ENCODE peak calls at places on chromosomes 16 and 17, in seven cellular contexts. V is RKO; A is A549; F is HFFc6; X is hepatic stellate cell; H is H9; O is activated naive CD4-positive, alpha-beta T cell treated with anti-CD3 and anti-CD28 coated beads for 36 hours. R is an unnamed sample.

GRCh38 chr17:58304735-58305486 is 23.7 kb downstream of the TSPOAP1 start:
- DNase-seq in V (no peak), A (no peak), F (no peak), X (peak; percentile 5), H (no peak), O (no peak), R (no peak)

GRCh38 chr17:66487121-66487520 is 184.7 kb downstream of the PRKCA start:
- DNase-seq in V (no peak), A (no peak), F (no peak), X (no peak), H (no peak), O (no peak), R (no peak)

GRCh38 chr16:87671221-87671620 is 68.9 kb downstream of the JPH3 start:
- DNase-seq in V (peak; percentile 36), A (no peak), F (no peak), X (no peak), H (no peak), O (no peak), R (no peak)

GRCh38 chr16:80317132-80318098 is 223.4 kb upstream of the DYNLRB2 start:
- DNase-seq in V (peak; percentile 2), A (no peak), F (no peak), X (no peak), H (peak; percentile 77), O (no peak), R (peak; percentile 92)

GRCh38 chr16:85335584-85336492 is 223.6 kb upstream of the CIBAR2 start:
- DNase-seq in V (peak; percentile 18), A (no peak), F (no peak), X (no peak), H (no peak), O (peak; percentile 30), R (no peak)

GRCh38 chr17:17933775-17934174 is 38.4 kb downstream of the TOM1L2 start:
- DNase-seq in V (no peak), A (no peak), F (peak; percentile 32), X (no peak), H (no peak), O (no peak), R (no peak)

GRCh38 chr16:53090591-53091507 is 36.1 kb downstream of the CHD9 start:
- DNase-seq in V (no peak), A (no peak), F (peak; percentile 92), X (peak; percentile 91), H (no peak), O (no peak), R (peak; percentile 86)

GRCh38 chr17:72152392-72152727 is 31.5 kb downstream of the SOX9 start:
- DNase-seq in V (no peak), A (no peak), F (no peak), X (no peak), H (no peak), O (no peak), R (no peak)

GRCh38 chr16:23907457-23907902 is 71.7 kb downstream of the PRKCB start:
- DNase-seq in V (no peak), A (no peak), F (no peak), X (no peak), H (no peak), O (no peak), R (peak; percentile 47)

GRCh38 chr16:280005-280421 is 378 bp upstream of the ARHGDIG start:
- DNase-seq in V (no peak), A (no peak), F (no peak), X (no peak), H (no peak), O (no peak), R (no peak)

GRCh38 chr17:66675991-66676371 is 158.9 kb upstream of the CACNG5 start:
- DNase-seq in V (no peak), A (no peak), F (no peak), X (no peak), H (no peak), O (no peak), R (no peak)

GRCh38 chr16:85641305-85641704 is 28.2 kb downstream of the GSE1 start:
- DNase-seq in V (no peak), A (no peak), F (no peak), X (no peak), H (no peak), O (no peak), R (no peak)

GRCh38 chr17:6532441-6532885 is 23.9 kb downstream of the PITPNM3 start:
- DNase-seq in V (no peak), A (no peak), F (no peak), X (no peak), H (no peak), O (no peak), R (no peak)

GRCh38 chr17:55225237-55225636 is 39.5 kb upstream of the HLF start:
- DNase-seq in V (no peak), A (no peak), F (no peak), X (no peak), H (no peak), O (no peak), R (no peak)

GRCh38 chr17:39011907-39012468 is 44.8 kb upstream of the FBXO47 start:
- DNase-seq in V (no peak), A (peak; percentile 46), F (no peak), X (no peak), H (peak; percentile 86), O (no peak), R (no peak)

GRCh38 chr17:29251969-29252866 is 5.6 kb downstream of the CRYBA1 start:
- DNase-seq in V (peak; percentile 48), A (peak; percentile 63), F (peak; percentile 48), X (peak; percentile 24), H (no peak), O (no peak), R (peak; percentile 48)

GRCh38 chr17:39763046-39763800 is 25.5 kb downstream of the GRB7 start:
- DNase-seq in V (no peak), A (no peak), F (peak; percentile 25), X (no peak), H (no peak), O (no peak), R (no peak)

GRCh38 chr17:74408262-74408661 is 23.6 kb upstream of the GPRC5C start:
- DNase-seq in V (peak; percentile 49), A (peak; percentile 75), F (no peak), X (no peak), H (no peak), O (no peak), R (no peak)

GRCh38 chr17:45221081-45221996 is at the start of gene FMNL1:
- DNase-seq in V (no peak), A (no peak), F (no peak), X (no peak), H (no peak), O (peak; percentile 75), R (peak; percentile 75)

GRCh38 chr17:74204474-74204873 is 996 bp downstream of the RPL38 start:
- DNase-seq in V (no peak), A (no peak), F (no peak), X (no peak), H (no peak), O (no peak), R (no peak)

GRCh38 chr17:47705536-47706481 is 11.8 kb downstream of the TBKBP1 start:
- DNase-seq in V (no peak), A (no peak), F (no peak), X (no peak), H (no peak), O (peak; percentile 83), R (no peak)

GRCh38 chr16:28324235-28324886 is 32.0 kb downstream of the SBK1 start:
- DNase-seq in V (no peak), A (no peak), F (no peak), X (no peak), H (no peak), O (no peak), R (no peak)

GRCh38 chr16:55480228-55480655 is 1.2 kb downstream of the MMP2 start:
- DNase-seq in V (no peak), A (no peak), F (peak; percentile 82), X (peak; percentile 79), H (peak; percentile 46), O (no peak), R (peak; percentile 57)

GRCh38 chr17:15263206-15263579 is 1.9 kb downstream of the PMP22 start:
- DNase-seq in V (peak; percentile 45), A (peak; percentile 73), F (peak; percentile 80), X (peak; percentile 87), H (no peak), O (no peak), R (no peak)

GRCh38 chr16:81366316-81366932 is 51.7 kb downstream of the GAN start:
- DNase-seq in V (peak; percentile 65), A (peak; percentile 40), F (peak; percentile 53), X (peak; percentile 27), H (no peak), O (peak; percentile 9), R (peak; percentile 73)

GRCh38 chr16:4172070-4172469 is 55.8 kb upstream of the ADCY9 start:
- DNase-seq in V (no peak), A (no peak), F (peak; percentile 79), X (peak; percentile 62), H (no peak), O (peak; percentile 26), R (no peak)

GRCh38 chr16:87586201-87586782 is 16.0 kb upstream of the JPH3 start:
- DNase-seq in V (no peak), A (no peak), F (no peak), X (no peak), H (no peak), O (no peak), R (no peak)

GRCh38 chr16:68072038-68072695 is 13.0 kb upstream of the NFATC3 start:
- DNase-seq in V (no peak), A (no peak), F (peak; percentile 81), X (no peak), H (no peak), O (no peak), R (no peak)

GRCh38 chr16:66135376-66135775 is 231.1 kb upstream of the CDH5 start:
- DNase-seq in V (no peak), A (no peak), F (no peak), X (peak; percentile 53), H (no peak), O (no peak), R (no peak)

GRCh38 chr16:67030221-67030962 is 1.4 kb downstream of the CBFB start:
- DNase-seq in V (peak; percentile 49), A (no peak), F (no peak), X (no peak), H (no peak), O (no peak), R (peak; percentile 11)

GRCh38 chr16:64305663-64306062 is 816.2 kb downstream of the CDH11 start:
- DNase-seq in V (no peak), A (no peak), F (no peak), X (no peak), H (no peak), O (no peak), R (no peak)

GRCh38 chr17:65131946-65132345 is 5.2 kb upstream of the RGS9 start:
- DNase-seq in V (peak; percentile 65), A (peak; percentile 35), F (peak; percentile 95), X (peak; percentile 81), H (no peak), O (no peak), R (no peak)

GRCh38 chr16:86016201-86016965 is 117.4 kb downstream of the IRF8 start:
- DNase-seq in V (peak; percentile 65), A (peak; percentile 79), F (peak; percentile 55), X (peak; percentile 76), H (peak; percentile 69), O (peak; percentile 67), R (peak; percentile 56)

GRCh38 chr17:7340179-7340578 is 3.9 kb downstream of the ACAP1 start:
- DNase-seq in V (no peak), A (no peak), F (no peak), X (no peak), H (no peak), O (no peak), R (no peak)

GRCh38 chr16:50616883-50617629 is 64.1 kb downstream of the SNX20 start:
- DNase-seq in V (no peak), A (no peak), F (no peak), X (no peak), H (no peak), O (peak; percentile 30), R (no peak)

GRCh38 chr16:1780677-1781072 is 1.7 kb downstream of the SPSB3 start:
- DNase-seq in V (no peak), A (no peak), F (no peak), X (no peak), H (no peak), O (no peak), R (no peak)

GRCh38 chr17:40475234-40476210 is 25.9 kb downstream of the TNS4 start:
- DNase-seq in V (no peak), A (no peak), F (no peak), X (no peak), H (peak; percentile 57), O (no peak), R (no peak)